ENCODE peak calls at places on chromosomes 13 and 19, in four cellular contexts. One of them, this sample, is unnamed.

GRCh38 chr19:46374526-46375475 is 27.9 kb downstream of the PPP5C start:
- DNase-seq in MCF 10A: no peak
- DNase-seq in uterus: no peak
- DNase-seq in cardiac fibroblast: no peak
- DNase-seq in this sample: no peak

GRCh38 chr19:42816901-42817300 is 51.4 kb upstream of the PSG8 start:
- DNase-seq in MCF 10A: no peak
- DNase-seq in uterus: no peak
- DNase-seq in cardiac fibroblast: no peak
- DNase-seq in this sample: no peak

GRCh38 chr13:59537500-59537899 is 626.2 kb downstream of the DIAPH3 start:
- DNase-seq in MCF 10A: no peak
- DNase-seq in uterus: no peak
- DNase-seq in cardiac fibroblast: no peak
- DNase-seq in this sample: no peak

GRCh38 chr19:45258862-45259261 is 7.8 kb downstream of the MARK4 start:
- DNase-seq in MCF 10A: no peak
- DNase-seq in uterus: no peak
- DNase-seq in cardiac fibroblast: no peak
- DNase-seq in this sample: no peak

GRCh38 chr13:19345916-19346422 is 164.3 kb upstream of the TUBA3C start:
- DNase-seq in MCF 10A: no peak
- DNase-seq in uterus: no peak
- DNase-seq in cardiac fibroblast: no peak
- DNase-seq in this sample: no peak

GRCh38 chr13:91313103-91313502 is 34.4 kb upstream of the MIR17HG start:
- DNase-seq in MCF 10A: peak; percentile 30
- DNase-seq in uterus: no peak
- DNase-seq in cardiac fibroblast: peak; percentile 38
- DNase-seq in this sample: no peak

GRCh38 chr13:98407575-98407974 is 169.3 kb downstream of the STK24 start:
- DNase-seq in MCF 10A: no peak
- DNase-seq in uterus: no peak
- DNase-seq in cardiac fibroblast: no peak
- DNase-seq in this sample: no peak

GRCh38 chr19:1221141-1221903 is 15.7 kb downstream of the STK11 start:
- DNase-seq in MCF 10A: no peak
- DNase-seq in uterus: peak; percentile 48
- DNase-seq in cardiac fibroblast: peak; percentile 68
- DNase-seq in this sample: no peak

GRCh38 chr13:50419896-50420295 is 404.7 kb downstream of the KCNRG start:
- DNase-seq in MCF 10A: no peak
- DNase-seq in uterus: no peak
- DNase-seq in cardiac fibroblast: peak; percentile 53
- DNase-seq in this sample: no peak

GRCh38 chr13:109145631-109146030 is 516.2 kb downstream of the MYO16 start:
- DNase-seq in MCF 10A: peak; percentile 72
- DNase-seq in uterus: peak; percentile 29
- DNase-seq in cardiac fibroblast: peak; percentile 85
- DNase-seq in this sample: peak; percentile 44

GRCh38 chr19:34282611-34283519 is 28.5 kb downstream of the GARRE1 start:
- DNase-seq in MCF 10A: peak; percentile 24
- DNase-seq in uterus: no peak
- DNase-seq in cardiac fibroblast: no peak
- DNase-seq in this sample: no peak

GRCh38 chr13:72638059-72638815 is 89.2 kb downstream of the MZT1 start:
- DNase-seq in MCF 10A: peak; percentile 28
- DNase-seq in uterus: no peak
- DNase-seq in cardiac fibroblast: no peak
- DNase-seq in this sample: no peak

GRCh38 chr19:39200066-39200817 is 3.5 kb downstream of the NCCRP1 start:
- DNase-seq in MCF 10A: no peak
- DNase-seq in uterus: no peak
- DNase-seq in cardiac fibroblast: no peak
- DNase-seq in this sample: no peak

GRCh38 chr13:112871742-112872141 is 97.3 kb upstream of the MCF2L start:
- DNase-seq in MCF 10A: no peak
- DNase-seq in uterus: no peak
- DNase-seq in cardiac fibroblast: no peak
- DNase-seq in this sample: no peak

GRCh38 chr19:2759965-2760364 is 20.1 kb upstream of the SLC39A3 start:
- DNase-seq in MCF 10A: no peak
- DNase-seq in uterus: no peak
- DNase-seq in cardiac fibroblast: no peak
- DNase-seq in this sample: no peak

GRCh38 chr19:8456064-8456463 is 11.3 kb downstream of the HNRNPM start:
- DNase-seq in MCF 10A: peak; percentile 27
- DNase-seq in uterus: no peak
- DNase-seq in cardiac fibroblast: no peak
- DNase-seq in this sample: no peak

GRCh38 chr19:44602071-44602470 is 11.3 kb upstream of the IGSF23 start:
- DNase-seq in MCF 10A: no peak
- DNase-seq in uterus: no peak
- DNase-seq in cardiac fibroblast: no peak
- DNase-seq in this sample: no peak

GRCh38 chr19:6234527-6234926 is 45.2 kb downstream of the MLLT1 start:
- DNase-seq in MCF 10A: no peak
- DNase-seq in uterus: no peak
- DNase-seq in cardiac fibroblast: no peak
- DNase-seq in this sample: no peak

GRCh38 chr19:6238256-6238642 is 41.5 kb downstream of the MLLT1 start:
- DNase-seq in MCF 10A: no peak
- DNase-seq in uterus: no peak
- DNase-seq in cardiac fibroblast: peak; percentile 58
- DNase-seq in this sample: no peak

GRCh38 chr19:6238643-6239281 is 41.0 kb downstream of the MLLT1 start:
- DNase-seq in MCF 10A: peak; percentile 79
- DNase-seq in uterus: peak; percentile 70
- DNase-seq in cardiac fibroblast: peak; percentile 81
- DNase-seq in this sample: no peak

GRCh38 chr19:6235031-6235951 is 44.5 kb downstream of the MLLT1 start:
- DNase-seq in MCF 10A: no peak
- DNase-seq in uterus: no peak
- DNase-seq in cardiac fibroblast: no peak
- DNase-seq in this sample: no peak

GRCh38 chr19:6236310-6237291 is 43.2 kb downstream of the MLLT1 start:
- DNase-seq in MCF 10A: peak; percentile 60
- DNase-seq in uterus: no peak
- DNase-seq in cardiac fibroblast: no peak
- DNase-seq in this sample: no peak
- TF ChIP-seq CTCF in MCF 10A: no peak
- TF ChIP-seq CTCF in uterus: no peak
- TF ChIP-seq CTCF in cardiac fibroblast: no peak
- TF ChIP-seq CTCF in this sample: no peak

GRCh38 chr19:12648088-12648487 is 18.5 kb downstream of the MAN2B1 start:
- DNase-seq in MCF 10A: no peak
- DNase-seq in uterus: no peak
- DNase-seq in cardiac fibroblast: no peak
- DNase-seq in this sample: no peak
- TF ChIP-seq CTCF in MCF 10A: no peak
- TF ChIP-seq CTCF in uterus: no peak
- TF ChIP-seq CTCF in cardiac fibroblast: peak; percentile 30
- TF ChIP-seq CTCF in this sample: no peak

DNA sequence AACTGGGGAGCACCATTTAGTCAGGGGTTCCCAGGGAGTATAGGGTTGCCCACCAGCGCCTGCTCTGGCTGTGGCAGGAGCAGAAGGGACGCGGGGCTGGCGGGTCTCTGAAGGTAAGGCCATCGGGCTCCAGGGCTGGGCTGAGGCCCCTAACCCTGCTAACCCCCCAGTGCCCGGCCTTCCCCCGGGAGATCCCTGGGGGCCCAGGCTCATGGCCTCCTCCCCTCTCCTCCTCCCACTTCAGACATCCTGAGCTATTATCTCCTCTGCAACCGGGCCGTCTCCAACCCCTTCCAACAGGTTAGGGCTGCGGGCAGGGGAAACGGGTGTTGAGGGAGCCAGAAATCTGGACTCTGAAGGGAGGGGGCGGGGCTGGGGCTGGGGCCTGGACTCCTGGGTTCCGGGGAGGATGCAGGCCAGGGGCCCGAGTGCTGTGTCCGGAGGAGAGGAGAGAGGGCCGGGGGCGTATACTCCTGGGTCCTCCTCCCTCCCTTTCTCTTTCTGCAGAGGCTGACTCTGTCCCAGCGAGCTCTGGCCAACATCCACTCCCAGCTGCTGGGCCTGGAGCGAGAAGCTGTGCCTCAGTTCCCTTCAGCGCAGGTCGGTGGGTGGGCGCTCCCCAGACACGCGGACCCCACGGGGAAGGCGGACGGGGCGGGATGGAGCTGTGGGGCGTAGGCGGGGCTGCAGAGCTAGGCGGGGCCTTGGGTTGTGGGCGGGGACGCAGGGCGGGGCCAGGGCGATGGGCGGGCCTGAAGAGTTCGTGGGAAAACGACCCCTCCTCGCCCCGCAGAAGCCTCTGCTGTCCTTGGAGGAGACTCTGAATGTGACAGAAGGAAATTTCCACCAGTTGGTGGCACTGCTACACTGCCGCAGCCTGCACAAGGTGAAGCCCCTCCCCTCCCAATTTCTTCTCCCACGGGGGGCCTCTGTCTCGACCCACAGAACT is 15.3 kb downstream of the TTYH1 start:
- DNase-seq in MCF 10A: peak; percentile 34
- DNase-seq in uterus: no peak
- DNase-seq in cardiac fibroblast: peak; percentile 46
- DNase-seq in this sample: no peak
- TF ChIP-seq CTCF in MCF 10A: no peak
- TF ChIP-seq CTCF in uterus: no peak
- TF ChIP-seq CTCF in cardiac fibroblast: no peak
- TF ChIP-seq CTCF in this sample: no peak

GRCh38 chr19:31113250-31113685 is 236.0 kb downstream of the TSHZ3 start:
- DNase-seq in MCF 10A: no peak
- DNase-seq in uterus: no peak
- DNase-seq in cardiac fibroblast: no peak
- DNase-seq in this sample: no peak

GRCh38 chr19:31111741-31112140 is 237.5 kb downstream of the TSHZ3 start:
- DNase-seq in MCF 10A: no peak
- DNase-seq in uterus: no peak
- DNase-seq in cardiac fibroblast: no peak
- DNase-seq in this sample: no peak

GRCh38 chr19:31112158-31112557 is 237.1 kb downstream of the TSHZ3 start:
- DNase-seq in MCF 10A: no peak
- DNase-seq in uterus: no peak
- DNase-seq in cardiac fibroblast: no peak
- DNase-seq in this sample: no peak

GRCh38 chr19:31109626-31110025 is 239.6 kb downstream of the TSHZ3 start:
- DNase-seq in MCF 10A: no peak
- DNase-seq in uterus: no peak
- DNase-seq in cardiac fibroblast: no peak
- DNase-seq in this sample: no peak

DNA sequence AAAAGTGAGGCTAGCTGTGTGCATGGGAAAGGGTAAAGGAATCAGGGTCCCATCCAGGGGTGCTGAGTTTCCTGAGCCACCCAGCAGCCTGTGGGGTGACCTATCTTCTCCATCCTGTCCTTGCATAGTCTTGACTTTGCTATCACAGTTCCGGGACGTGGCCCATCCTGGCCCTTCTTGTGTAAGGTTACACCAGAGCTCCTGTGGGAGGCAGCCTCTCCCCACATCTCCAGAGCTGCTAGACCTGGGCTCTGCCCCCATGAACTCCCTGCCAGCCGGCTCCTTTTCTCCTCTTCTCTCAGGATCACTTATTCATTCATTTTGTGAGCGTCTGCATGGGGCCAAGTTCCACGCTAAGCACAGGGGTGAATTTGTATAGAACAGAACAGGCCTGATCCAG is 238.9 kb downstream of the TSHZ3 start:
- DNase-seq in MCF 10A: peak; percentile 23
- DNase-seq in uterus: peak; percentile 23
- DNase-seq in cardiac fibroblast: peak; percentile 65
- DNase-seq in this sample: no peak
- TF ChIP-seq CTCF in MCF 10A: no peak
- TF ChIP-seq CTCF in uterus: peak; percentile 27
- TF ChIP-seq CTCF in cardiac fibroblast: peak; percentile 57
- TF ChIP-seq CTCF in this sample: peak; percentile 35

DNA sequence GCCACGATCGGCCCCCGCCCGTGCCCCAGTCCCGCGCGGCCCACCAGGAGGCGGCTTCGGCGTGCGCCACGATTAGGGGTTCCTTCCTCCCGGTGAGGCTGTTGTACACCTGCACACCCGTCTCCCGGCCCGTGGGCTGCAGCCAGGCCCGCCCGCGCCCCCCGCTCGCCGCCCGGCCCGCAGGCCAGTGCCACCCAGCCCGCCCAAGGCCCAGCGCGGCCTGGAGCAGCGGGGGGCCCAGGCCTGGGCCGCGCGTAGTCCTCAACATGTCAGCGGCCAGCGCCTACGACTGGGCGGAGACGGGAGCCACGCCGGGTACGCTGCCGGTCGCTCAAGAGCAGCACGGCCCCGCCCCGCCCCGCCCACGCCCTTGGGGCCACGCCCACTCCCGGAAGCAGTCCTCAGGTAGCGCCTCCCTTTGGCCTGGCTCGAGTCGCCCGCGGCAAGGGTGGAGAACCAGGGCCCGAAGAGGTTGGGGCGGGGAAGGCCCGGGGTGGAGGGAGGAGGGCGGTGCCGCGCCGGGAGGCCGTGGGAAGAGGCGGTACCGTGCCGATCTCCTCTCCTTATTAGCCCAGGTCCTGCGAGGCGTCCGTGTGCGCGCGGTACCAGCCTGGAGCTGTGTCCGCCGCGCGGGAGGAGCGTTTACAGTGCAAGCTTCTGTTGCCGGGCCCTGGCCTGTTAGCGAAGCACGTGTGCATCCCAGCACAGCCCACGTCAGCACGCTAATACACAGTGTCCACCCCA is at the start of gene CARS2:
- DNase-seq in MCF 10A: peak; percentile 98
- DNase-seq in uterus: peak; percentile 97
- DNase-seq in cardiac fibroblast: peak; percentile 99
- DNase-seq in this sample: peak; percentile 80
- TF ChIP-seq CTCF in MCF 10A: no peak
- TF ChIP-seq CTCF in uterus: no peak
- TF ChIP-seq CTCF in cardiac fibroblast: no peak
- TF ChIP-seq CTCF in this sample: peak; percentile 21

GRCh38 chr19:11479470-11480080 is 1.3 kb downstream of the ELAVL3 start:
- DNase-seq in MCF 10A: no peak
- DNase-seq in uterus: no peak
- DNase-seq in cardiac fibroblast: peak; percentile 22
- DNase-seq in this sample: no peak

GRCh38 chr19:11480081-11480926 is 542 bp downstream of the ELAVL3 start:
- DNase-seq in MCF 10A: no peak
- DNase-seq in uterus: no peak
- DNase-seq in cardiac fibroblast: no peak
- DNase-seq in this sample: no peak

GRCh38 chr19:11481777-11482383 is 1.0 kb upstream of the ELAVL3 start:
- DNase-seq in MCF 10A: no peak
- DNase-seq in uterus: peak; percentile 45
- DNase-seq in cardiac fibroblast: peak; percentile 92
- DNase-seq in this sample: peak; percentile 59

GRCh38 chr19:11482384-11483050 is 1.7 kb upstream of the ELAVL3 start:
- DNase-seq in MCF 10A: peak; percentile 70
- DNase-seq in uterus: peak; percentile 62
- DNase-seq in cardiac fibroblast: peak; percentile 89
- DNase-seq in this sample: peak; percentile 32

GRCh38 chr19:11480927-11481776 is at the start of gene ELAVL3:
- DNase-seq in MCF 10A: no peak
- DNase-seq in uterus: no peak
- DNase-seq in cardiac fibroblast: no peak
- DNase-seq in this sample: no peak
- TF ChIP-seq CTCF in MCF 10A: no peak
- TF ChIP-seq CTCF in uterus: no peak
- TF ChIP-seq CTCF in cardiac fibroblast: no peak
- TF ChIP-seq CTCF in this sample: no peak